ENCODE peak calls at places on chromosome 10, in six cellular contexts. A, D, J, F, G and C are unnamed samples.

GRCh38 chr10:116764979-116765378 is 22.6 kb upstream of the HSPA12A start:
- DNase-seq in A (no peak), D (no peak), J (no peak), F (no peak), G (no peak), C (no peak)

GRCh38 chr10:79346012-79346340 is 1.3 kb upstream of the PPIF start:
- DNase-seq in A (no peak), D (no peak), J (no peak), F (no peak), G (no peak), C (no peak)

GRCh38 chr10:29238531-29239080 is 50.3 kb upstream of the LYZL1 start:
- DNase-seq in A (no peak), D (no peak), J (no peak), F (no peak), G (no peak), C (no peak)

GRCh38 chr10:88830643-88831277 is 20.9 kb downstream of the ANKRD22 start:
- DNase-seq in A (no peak), D (no peak), J (no peak), F (no peak), G (no peak), C (no peak)

GRCh38 chr10:6401562-6402348 is 178.3 kb downstream of the PRKCQ start:
- DNase-seq in A (peak; percentile 91), D (peak; percentile 48), J (peak; percentile 87), F (peak; percentile 81), G (peak; percentile 40), C (peak; percentile 36)

GRCh38 chr10:29517352-29517923 is 117.3 kb downstream of the SVIL start:
- DNase-seq in A (peak; percentile 36), D (no peak), J (no peak), F (no peak), G (no peak), C (no peak)

GRCh38 chr10:126902157-126902556 is 3.1 kb upstream of the DOCK1 start:
- DNase-seq in A (no peak), D (no peak), J (peak; percentile 82), F (no peak), G (no peak), C (no peak)

GRCh38 chr10:49324711-49325110 is 25.7 kb downstream of the C10orf71 start:
- DNase-seq in A (no peak), D (no peak), J (no peak), F (no peak), G (no peak), C (no peak)

GRCh38 chr10:47257396-47258120 is 42.4 kb upstream of the GDF10 start:
- DNase-seq in A (no peak), D (no peak), J (no peak), F (no peak), G (no peak), C (no peak)

GRCh38 chr10:52672880-52673279 is 99.7 kb downstream of the MBL2 start:
- DNase-seq in A (no peak), D (no peak), J (no peak), F (no peak), G (no peak), C (no peak)

GRCh38 chr10:29646238-29646902 is 11.6 kb upstream of the SVIL start:
- DNase-seq in A (no peak), D (no peak), J (no peak), F (no peak), G (no peak), C (no peak)

GRCh38 chr10:30055094-30055701 is 4.2 kb downstream of the JCAD start:
- DNase-seq in A (no peak), D (no peak), J (no peak), F (no peak), G (no peak), C (no peak)

GRCh38 chr10:6382081-6382480 is 179.3 kb downstream of the PFKFB3 start:
- DNase-seq in A (peak; percentile 55), D (no peak), J (no peak), F (no peak), G (peak; percentile 42), C (peak; percentile 52)

GRCh38 chr10:101089520-101090299 is 27.9 kb downstream of the KAZALD1 start:
- DNase-seq in A (no peak), D (no peak), J (no peak), F (no peak), G (no peak), C (no peak)

GRCh38 chr10:119166564-119166963 is 1.1 kb upstream of the SFXN4 start:
- DNase-seq in A (no peak), D (no peak), J (no peak), F (no peak), G (no peak), C (no peak)

GRCh38 chr10:121158988-121159579 is 307.9 kb downstream of the WDR11 start:
- DNase-seq in A (peak; percentile 59), D (no peak), J (no peak), F (no peak), G (no peak), C (no peak)

GRCh38 chr10:99888623-99889022 is 106.2 kb downstream of the ABCC2 start:
- DNase-seq in A (no peak), D (no peak), J (no peak), F (no peak), G (no peak), C (no peak)

GRCh38 chr10:90378524-90379076 is 479.2 kb downstream of the HTR7 start:
- DNase-seq in A (no peak), D (no peak), J (no peak), F (no peak), G (no peak), C (no peak)

GRCh38 chr10:19702215-19702614 is 114.0 kb upstream of the PLXDC2 start:
- DNase-seq in A (no peak), D (no peak), J (no peak), F (no peak), G (no peak), C (no peak)

GRCh38 chr10:35005868-35006267 is 84.3 kb downstream of the CUL2 start:
- DNase-seq in A (no peak), D (no peak), J (no peak), F (no peak), G (no peak), C (no peak)

GRCh38 chr10:21724695-21725371 is 190.8 kb downstream of the MLLT10 start:
- DNase-seq in A (peak; percentile 97), D (peak; percentile 47), J (peak; percentile 84), F (peak; percentile 78), G (peak; percentile 44), C (peak; percentile 40)

GRCh38 chr10:75788394-75789205 is 357.2 kb downstream of the LRMDA start:
- DNase-seq in A (peak; percentile 79), D (no peak), J (no peak), F (no peak), G (no peak), C (no peak)

GRCh38 chr10:71621783-71622526 is 97.6 kb downstream of the C10orf105 start:
- DNase-seq in A (peak; percentile 45), D (no peak), J (no peak), F (no peak), G (no peak), C (no peak)

GRCh38 chr10:10961078-10961477 is 56.6 kb upstream of the CELF2 start:
- DNase-seq in A (no peak), D (no peak), J (no peak), F (no peak), G (no peak), C (no peak)

GRCh38 chr10:49562893-49563292 is 24.0 kb upstream of the ERCC6 start:
- DNase-seq in A (no peak), D (no peak), J (no peak), F (no peak), G (no peak), C (no peak)

GRCh38 chr10:50216894-50217293 is 34.4 kb downstream of the ASAH2 start:
- DNase-seq in A (no peak), D (no peak), J (no peak), F (no peak), G (no peak), C (no peak)

GRCh38 chr10:106285199-106285598 is 879.3 kb downstream of the SORCS1 start:
- DNase-seq in A (no peak), D (no peak), J (no peak), F (no peak), G (no peak), C (no peak)

DNA sequence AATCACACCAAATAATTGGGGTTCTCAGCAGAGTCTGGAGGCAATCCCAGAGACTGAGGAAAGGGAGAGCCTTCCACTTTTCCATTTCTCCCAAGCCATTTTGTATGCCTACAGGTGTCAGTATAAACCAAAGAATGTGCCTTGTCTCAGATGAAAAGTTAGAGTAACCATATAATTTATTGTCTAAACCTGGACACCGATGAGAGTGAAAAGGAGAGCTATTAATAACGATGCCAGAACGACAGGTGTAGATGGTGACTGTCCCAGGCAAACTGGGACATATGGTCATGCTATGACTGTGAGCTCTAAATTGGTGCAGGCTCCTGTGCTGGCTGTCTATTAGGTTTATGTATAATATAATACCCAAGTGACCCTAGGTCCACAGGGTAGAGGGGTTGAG is 219.6 kb downstream of the ARHGAP12 start:
- DNase-seq in A (no peak), D (no peak), J (no peak), F (no peak), G (no peak), C (no peak)
- TF ChIP-seq CTCF in A (peak; percentile 35), D (no peak), J (no peak), F (peak; percentile 15), G (no peak), C (no peak)

GRCh38 chr10:73964743-73965142 is 33.2 kb upstream of the VCL start:
- DNase-seq in A (no peak), D (no peak), J (no peak), F (no peak), G (no peak), C (no peak)
- H3K27ac ChIP-seq in A (no peak overlapping the region), D (no peak overlapping the region), J (no peak overlapping the region), F (no peak overlapping the region), G (no peak overlapping the region), C (no peak overlapping the region)

GRCh38 chr10:66627156-66627555 is 298.7 kb upstream of the LRRTM3 start:
- DNase-seq in A (peak; percentile 4), D (no peak), J (no peak), F (no peak), G (no peak), C (no peak)
- TF ChIP-seq CTCF in A (no peak), D (no peak), J (peak; percentile 5), F (no peak), G (no peak), C (no peak)

GRCh38 chr10:60376221-60376620 is 13.5 kb downstream of the ANK3 start:
- DNase-seq in A (no peak), D (no peak), J (no peak), F (no peak), G (no peak), C (no peak)

GRCh38 chr10:60375293-60376004 is 14.2 kb downstream of the ANK3 start:
- DNase-seq in A (no peak), D (no peak), J (no peak), F (no peak), G (no peak), C (no peak)

GRCh38 chr10:60369163-60369930 is 20.3 kb downstream of the ANK3 start:
- DNase-seq in A (no peak), D (no peak), J (no peak), F (no peak), G (no peak), C (no peak)

GRCh38 chr10:60376953-60377352 is 12.7 kb downstream of the ANK3 start:
- DNase-seq in A (no peak), D (no peak), J (no peak), F (no peak), G (no peak), C (no peak)

DNA sequence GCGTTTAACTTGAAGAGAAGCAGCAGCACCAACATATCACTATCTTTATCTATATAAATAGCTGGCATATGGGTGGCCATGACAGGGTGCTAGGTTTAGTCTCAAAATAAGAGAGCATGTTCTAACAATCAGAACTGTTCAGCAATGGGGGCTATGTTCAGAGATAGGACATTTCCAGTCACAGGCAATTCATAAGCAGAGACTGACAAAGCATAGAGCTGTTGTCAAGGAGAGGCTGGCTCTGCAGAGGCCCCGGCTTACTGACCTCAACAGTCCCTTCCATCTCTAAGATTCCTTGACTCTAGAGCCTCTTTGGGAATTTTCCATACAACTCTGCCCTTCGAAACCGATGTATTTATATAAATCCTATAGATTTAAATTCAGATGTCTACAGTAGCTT is 17.2 kb downstream of the ANK3 start:
- DNase-seq in A (no peak), D (no peak), J (no peak), F (no peak), G (no peak), C (no peak)
- H3K27ac ChIP-seq in A (no peak overlapping the region), D (no peak overlapping the region), J (no peak overlapping the region), F (no peak overlapping the region), G (no peak overlapping the region), C (no peak overlapping the region)